ENCODE peak calls at places on chromosomes 6 and 20, in four cellular contexts. One of them, this sample, is unnamed.

GRCh38 chr6:70520575-70520974 is 46.2 kb upstream of the SDHAF4 start:
- DNase-seq in tibial nerve: no peak
- DNase-seq in SK-N-SH: peak; percentile 9
- DNase-seq in transverse colon: no peak
- DNase-seq in this sample: no peak

GRCh38 chr6:48419992-48420391 is 309.0 kb upstream of the PTCHD4 start:
- DNase-seq in transverse colon: no peak
- DNase-seq in tibial nerve: no peak
- DNase-seq in SK-N-SH: no peak
- DNase-seq in this sample: no peak

GRCh38 chr20:56506103-56506502 is 18.4 kb upstream of the FAM209A start:
- DNase-seq in transverse colon: no peak
- DNase-seq in SK-N-SH: no peak
- DNase-seq in tibial nerve: no peak
- DNase-seq in this sample: no peak

GRCh38 chr6:38688579-38689087 is 14.3 kb downstream of the GLO1 start:
- DNase-seq in transverse colon: peak; percentile 27
- DNase-seq in tibial nerve: no peak
- DNase-seq in SK-N-SH: no peak
- DNase-seq in this sample: no peak

GRCh38 chr6:37033255-37033654 is 27.8 kb downstream of the FGD2 start:
- DNase-seq in tibial nerve: no peak
- DNase-seq in transverse colon: no peak
- DNase-seq in SK-N-SH: no peak
- DNase-seq in this sample: no peak

GRCh38 chr6:35154262-35154661 is 13.1 kb upstream of the TCP11 start:
- DNase-seq in SK-N-SH: no peak
- DNase-seq in tibial nerve: no peak
- DNase-seq in transverse colon: no peak
- DNase-seq in this sample: no peak

GRCh38 chr6:140850438-140850837 is 1282.3 kb upstream of the GJE1 start:
- DNase-seq in SK-N-SH: no peak
- DNase-seq in tibial nerve: no peak
- DNase-seq in transverse colon: no peak
- DNase-seq in this sample: no peak

GRCh38 chr6:36571122-36572043 is 22.8 kb upstream of the SRSF3 start:
- DNase-seq in transverse colon: no peak
- DNase-seq in tibial nerve: no peak
- DNase-seq in SK-N-SH: no peak
- DNase-seq in this sample: no peak

GRCh38 chr20:44186674-44187053 is 324 bp downstream of the JPH2 start:
- DNase-seq in tibial nerve: no peak
- DNase-seq in SK-N-SH: peak; percentile 44
- DNase-seq in transverse colon: peak; percentile 40
- DNase-seq in this sample: no peak

GRCh38 chr20:46240065-46240464 is 68.2 kb downstream of the CDH22 start:
- DNase-seq in SK-N-SH: no peak
- DNase-seq in tibial nerve: no peak
- DNase-seq in transverse colon: no peak
- DNase-seq in this sample: no peak

GRCh38 chr20:33649201-33649631 is 12.9 kb upstream of the C20orf144 start:
- DNase-seq in SK-N-SH: peak; percentile 87
- DNase-seq in transverse colon: no peak
- DNase-seq in tibial nerve: no peak
- DNase-seq in this sample: peak; percentile 79

GRCh38 chr6:75824160-75824559 is 75.1 kb downstream of the MYO6 start:
- DNase-seq in transverse colon: no peak
- DNase-seq in tibial nerve: no peak
- DNase-seq in SK-N-SH: no peak
- DNase-seq in this sample: no peak

GRCh38 chr6:144953552-144954240 is 668.6 kb downstream of the UTRN start:
- DNase-seq in tibial nerve: no peak
- DNase-seq in transverse colon: no peak
- DNase-seq in SK-N-SH: no peak
- DNase-seq in this sample: no peak

GRCh38 chr6:151051164-151051563 is 185.7 kb downstream of the MTHFD1L start:
- DNase-seq in tibial nerve: no peak
- DNase-seq in transverse colon: no peak
- DNase-seq in SK-N-SH: no peak
- DNase-seq in this sample: no peak

GRCh38 chr6:36563237-36563927 is 16.1 kb upstream of the STK38 start:
- DNase-seq in transverse colon: no peak
- DNase-seq in SK-N-SH: no peak
- DNase-seq in tibial nerve: no peak
- DNase-seq in this sample: peak; percentile 27

GRCh38 chr20:49356676-49357075 is 78.8 kb upstream of the ZNFX1 start:
- DNase-seq in tibial nerve: no peak
- DNase-seq in transverse colon: no peak
- DNase-seq in SK-N-SH: no peak
- DNase-seq in this sample: no peak

GRCh38 chr20:18323705-18324104 is 35.4 kb downstream of the ZNF133 start:
- DNase-seq in SK-N-SH: no peak
- DNase-seq in tibial nerve: no peak
- DNase-seq in transverse colon: no peak
- DNase-seq in this sample: no peak

GRCh38 chr6:5752282-5752681 is 254.4 kb downstream of the NRN1 start:
- DNase-seq in tibial nerve: no peak
- DNase-seq in SK-N-SH: no peak
- DNase-seq in transverse colon: no peak
- DNase-seq in this sample: no peak

GRCh38 chr6:89566930-89567634 is 71.5 kb downstream of the LYRM2 start:
- DNase-seq in SK-N-SH: no peak
- DNase-seq in transverse colon: no peak
- DNase-seq in tibial nerve: no peak
- DNase-seq in this sample: no peak

GRCh38 chr6:12196326-12196936 is 93.7 kb upstream of the EDN1 start:
- DNase-seq in SK-N-SH: no peak
- DNase-seq in tibial nerve: no peak
- DNase-seq in transverse colon: no peak
- DNase-seq in this sample: no peak

GRCh38 chr6:43450699-43451131 is 4.6 kb downstream of the DLK2 start:
- DNase-seq in SK-N-SH: no peak
- DNase-seq in tibial nerve: no peak
- DNase-seq in transverse colon: no peak
- DNase-seq in this sample: peak; percentile 13

GRCh38 chr20:44489931-44490330 is 14.3 kb downstream of the TTPAL start:
- DNase-seq in tibial nerve: no peak
- DNase-seq in transverse colon: no peak
- DNase-seq in SK-N-SH: no peak
- DNase-seq in this sample: no peak

DNA sequence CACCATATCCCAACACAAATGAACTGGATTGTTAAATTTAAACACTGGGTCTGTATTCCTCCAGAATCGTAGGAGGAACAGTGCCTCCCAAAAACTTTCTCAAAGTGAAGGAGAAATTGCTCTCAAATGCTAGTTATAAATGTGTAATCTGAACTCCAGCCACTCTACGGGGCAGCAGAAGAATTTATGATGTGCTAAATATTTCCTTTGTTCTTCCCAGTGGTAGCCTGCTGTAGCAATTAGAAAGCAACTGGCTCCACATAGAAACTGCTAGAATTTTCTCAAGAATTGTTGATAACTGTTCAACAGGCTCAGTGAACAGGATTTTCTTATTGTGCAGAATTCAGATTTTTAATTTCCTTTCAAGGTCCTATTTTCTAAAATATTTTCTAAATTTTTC is 49.8 kb upstream of the EYA4 start:
- DNase-seq in SK-N-SH: no peak
- DNase-seq in tibial nerve: no peak
- DNase-seq in transverse colon: no peak
- DNase-seq in this sample: no peak
- TF ChIP-seq EP300 in SK-N-SH: no peak
- TF ChIP-seq EP300 in tibial nerve: no peak
- TF ChIP-seq EP300 in transverse colon: no peak
- TF ChIP-seq EP300 in this sample: no peak

GRCh38 chr20:23366384-23366783 is 4.4 kb downstream of the GZF1 start:
- DNase-seq in SK-N-SH: no peak
- DNase-seq in transverse colon: no peak
- DNase-seq in tibial nerve: no peak
- DNase-seq in this sample: no peak
- TF ChIP-seq EP300 in SK-N-SH: no peak
- TF ChIP-seq EP300 in transverse colon: no peak
- TF ChIP-seq EP300 in tibial nerve: no peak
- TF ChIP-seq EP300 in this sample: no peak

DNA sequence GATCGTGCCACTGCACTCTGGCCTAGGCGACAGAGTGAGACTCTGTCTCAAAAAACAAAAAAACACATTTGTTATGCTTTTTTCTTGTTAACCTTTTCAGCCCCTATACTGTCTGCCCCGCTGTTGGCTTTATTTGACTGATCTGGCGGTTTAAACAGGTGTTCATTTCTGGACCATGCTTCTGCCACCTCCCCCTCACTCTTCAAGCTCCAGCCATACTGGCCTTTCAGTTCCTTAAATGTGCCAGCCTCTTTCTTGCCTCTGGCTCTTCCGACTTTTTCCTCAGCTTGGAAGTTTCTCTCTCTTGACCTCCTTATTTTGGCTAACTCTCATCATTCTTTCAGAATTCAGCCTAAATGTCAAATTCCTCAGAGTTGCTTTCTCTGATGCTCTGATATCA is 35.2 kb upstream of the TXLNB start:
- DNase-seq in tibial nerve: no peak
- DNase-seq in transverse colon: no peak
- DNase-seq in SK-N-SH: no peak
- DNase-seq in this sample: no peak
- TF ChIP-seq EP300 in tibial nerve: no peak
- TF ChIP-seq EP300 in transverse colon: no peak
- TF ChIP-seq EP300 in SK-N-SH: no peak
- TF ChIP-seq EP300 in this sample: no peak

GRCh38 chr20:50450961-50451752 is 59.0 kb upstream of the PTPN1 start:
- DNase-seq in SK-N-SH: no peak
- DNase-seq in transverse colon: peak; percentile 61
- DNase-seq in tibial nerve: peak; percentile 55
- DNase-seq in this sample: peak; percentile 55
- TF ChIP-seq EP300 in SK-N-SH: no peak
- TF ChIP-seq EP300 in transverse colon: no peak
- TF ChIP-seq EP300 in tibial nerve: peak; percentile 71
- TF ChIP-seq EP300 in this sample: no peak

DNA sequence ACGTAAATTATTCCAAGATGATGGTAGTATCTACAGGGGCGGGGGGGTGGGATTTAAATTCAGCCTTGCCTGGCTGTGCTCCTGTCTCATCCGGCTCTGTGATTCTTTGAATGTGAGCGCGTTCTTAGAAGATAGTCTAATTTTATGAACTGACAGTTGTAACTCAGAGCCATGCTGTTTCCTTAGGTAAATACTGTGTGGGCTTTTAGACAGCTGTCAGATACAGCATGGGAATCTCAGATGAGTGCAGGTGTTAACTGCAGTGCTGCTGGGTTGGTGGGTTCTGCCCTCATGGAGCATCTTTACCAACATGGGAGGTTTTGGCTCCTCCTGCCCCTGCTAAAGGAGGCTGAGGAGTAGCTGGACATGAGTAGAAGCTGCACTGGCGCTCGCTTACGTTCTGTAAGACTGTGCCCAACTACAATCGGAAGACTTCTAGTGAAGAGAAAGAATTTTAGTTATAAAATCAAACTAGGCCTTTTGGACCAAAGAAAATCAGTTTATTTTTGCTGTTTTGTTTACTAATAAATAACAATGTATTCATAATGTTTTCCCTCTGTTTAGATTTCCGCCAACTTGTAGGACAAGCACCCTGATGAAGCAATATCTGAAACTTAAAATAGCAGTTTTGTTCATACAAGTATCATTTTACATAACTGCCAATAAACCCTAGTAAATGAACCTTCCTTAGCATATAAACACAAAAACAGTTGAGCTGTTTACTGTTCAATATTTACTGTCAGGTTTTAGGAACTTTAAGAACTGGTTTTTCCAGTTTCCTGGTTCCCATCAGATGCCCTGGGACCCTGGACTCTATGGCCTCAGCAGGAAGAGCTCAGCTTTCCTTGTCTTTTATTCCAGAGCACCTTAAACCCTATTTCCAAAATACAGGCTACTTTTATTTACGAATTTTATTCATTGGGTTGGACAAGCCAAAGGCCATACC is 66.1 kb downstream of the FAM120B start:
- DNase-seq in SK-N-SH: no peak
- DNase-seq in transverse colon: no peak
- DNase-seq in tibial nerve: no peak
- DNase-seq in this sample: no peak
- TF ChIP-seq EP300 in SK-N-SH: no peak
- TF ChIP-seq EP300 in transverse colon: no peak
- TF ChIP-seq EP300 in tibial nerve: no peak
- TF ChIP-seq EP300 in this sample: no peak

GRCh38 chr6:170159040-170159965 is 131.6 kb downstream of the DLL1 start:
- DNase-seq in transverse colon: no peak
- DNase-seq in tibial nerve: no peak
- DNase-seq in SK-N-SH: no peak
- DNase-seq in this sample: no peak
- TF ChIP-seq EP300 in transverse colon: no peak
- TF ChIP-seq EP300 in tibial nerve: no peak
- TF ChIP-seq EP300 in SK-N-SH: no peak
- TF ChIP-seq EP300 in this sample: no peak

GRCh38 chr6:154410619-154411044 is 54.0 kb upstream of the IPCEF1 start:
- DNase-seq in tibial nerve: peak; percentile 43
- DNase-seq in transverse colon: peak; percentile 28
- DNase-seq in SK-N-SH: no peak
- DNase-seq in this sample: peak; percentile 72
- TF ChIP-seq EP300 in tibial nerve: peak; percentile 83
- TF ChIP-seq EP300 in transverse colon: no peak
- TF ChIP-seq EP300 in SK-N-SH: peak; percentile 83
- TF ChIP-seq EP300 in this sample: no peak

GRCh38 chr20:2053615-2054014 is 48.0 kb upstream of the STK35 start:
- DNase-seq in transverse colon: no peak
- DNase-seq in SK-N-SH: no peak
- DNase-seq in tibial nerve: no peak
- DNase-seq in this sample: no peak

GRCh38 chr20:2059411-2059810 is 42.2 kb upstream of the STK35 start:
- DNase-seq in SK-N-SH: no peak
- DNase-seq in tibial nerve: no peak
- DNase-seq in transverse colon: no peak
- DNase-seq in this sample: no peak

GRCh38 chr20:2051920-2052319 is 49.7 kb upstream of the STK35 start:
- DNase-seq in transverse colon: no peak
- DNase-seq in SK-N-SH: peak; percentile 3
- DNase-seq in tibial nerve: no peak
- DNase-seq in this sample: no peak

GRCh38 chr20:2052741-2053140 is 48.9 kb upstream of the STK35 start:
- DNase-seq in tibial nerve: no peak
- DNase-seq in transverse colon: no peak
- DNase-seq in SK-N-SH: no peak
- DNase-seq in this sample: no peak

GRCh38 chr20:2054911-2055310 is 46.7 kb upstream of the STK35 start:
- DNase-seq in tibial nerve: no peak
- DNase-seq in SK-N-SH: no peak
- DNase-seq in transverse colon: no peak
- DNase-seq in this sample: no peak
- TF ChIP-seq EP300 in tibial nerve: no peak
- TF ChIP-seq EP300 in SK-N-SH: no peak
- TF ChIP-seq EP300 in transverse colon: no peak
- TF ChIP-seq EP300 in this sample: no peak